ENCODE peak calls at places on chromosomes 4 and X, in eight cellular contexts. F is effector memory CD4-positive, alpha-beta T cell; D is suprapubic skin; R is left ventricle myocardium inferior; O is tibial nerve; G is GM12878; T is CD4-positive, CD25-positive, alpha-beta regulatory T cell; S is cardiac muscle cell. M is an unnamed sample.

GRCh38 chrX:74343970-74344622 is 40.1 kb downstream of the ZCCHC13 start:
- DNase-seq in S (peak; percentile 95), R (no peak), G (peak; percentile 39), O (peak; percentile 71), F (no peak), T (peak; percentile 18), D (no peak), M (peak; percentile 88)

GRCh38 chrX:153922932-153923857 is 2.9 kb downstream of the ARHGAP4 start:
- DNase-seq in S (peak; percentile 75), T (no peak), D (no peak), F (no peak), G (no peak), O (peak; percentile 74), R (peak; percentile 79), M (no peak)

GRCh38 chr4:185318679-185319078 is 77.0 kb downstream of the LRP2BP start:
- DNase-seq in F (no peak), T (no peak), O (no peak), G (no peak), D (no peak), S (peak; percentile 12), R (no peak), M (no peak)

GRCh38 chrX:115582035-115582870 is 21.3 kb downstream of the PLS3 start:
- DNase-seq in T (no peak), O (no peak), D (no peak), R (peak; percentile 18), F (no peak), S (no peak), G (no peak), M (no peak)

GRCh38 chr4:77994194-77994721 is 62.9 kb upstream of the FRAS1 start:
- DNase-seq in G (no peak), T (no peak), S (peak; percentile 85), R (no peak), O (peak; percentile 6), F (no peak), D (no peak), M (peak; percentile 72)

GRCh38 chrX:34619920-34620319 is 37.2 kb downstream of the TMEM47 start:
- DNase-seq in S (no peak), G (no peak), T (no peak), R (no peak), F (no peak), D (no peak), O (no peak), M (no peak)

GRCh38 chr4:61628727-61629126 is 428.6 kb downstream of the ADGRL3 start:
- DNase-seq in O (no peak), D (no peak), G (no peak), R (no peak), F (no peak), S (no peak), T (no peak), M (no peak)

GRCh38 chr4:84916233-84916632 is 50.3 kb downstream of the WDFY3 start:
- DNase-seq in T (no peak), O (no peak), G (no peak), R (no peak), F (no peak), D (no peak), S (no peak), M (no peak)

GRCh38 chr4:7323872-7324650 is 110.7 kb downstream of the PSAPL1 start:
- DNase-seq in F (no peak), S (no peak), T (no peak), R (no peak), G (no peak), O (no peak), D (no peak), M (no peak)

GRCh38 chrX:17242470-17242869 is 132.5 kb upstream of the NHS start:
- DNase-seq in F (no peak), S (peak; percentile 57), O (peak; percentile 76), R (no peak), G (no peak), T (peak; percentile 1), D (no peak), M (peak; percentile 83)

GRCh38 chr4:185096032-185096653 is 46.9 kb upstream of the SLC25A4 start:
- DNase-seq in G (no peak), F (no peak), R (no peak), S (peak; percentile 66), O (peak; percentile 77), T (peak; percentile 9), D (no peak), M (peak; percentile 67)

GRCh38 chrX:123153846-123154335 is 30.2 kb upstream of the GRIA3 start:
- DNase-seq in G (no peak), D (no peak), R (no peak), T (no peak), O (no peak), F (no peak), S (no peak), M (no peak)

GRCh38 chr4:183377491-183377890 is 55.3 kb upstream of the CLDN24 start:
- DNase-seq in G (no peak), O (no peak), R (no peak), F (no peak), D (no peak), S (no peak), T (no peak), M (no peak)

GRCh38 chrX:45740291-45740690 is 539.6 kb upstream of the DIPK2B start:
- DNase-seq in D (no peak), S (no peak), F (no peak), O (no peak), T (no peak), G (no peak), R (no peak), M (no peak)

GRCh38 chr4:47500776-47501175 is 15.7 kb downstream of the ATP10D start:
- DNase-seq in G (no peak), O (no peak), T (no peak), F (no peak), R (no peak), S (no peak), D (no peak), M (no peak)

GRCh38 chrX:111445485-111445884 is 33.5 kb upstream of the DCX start:
- DNase-seq in O (peak; percentile 5), G (no peak), R (no peak), S (peak; percentile 42), T (no peak), D (no peak), F (no peak), M (peak; percentile 87)

GRCh38 chr4:159227984-159228383 is 125.1 kb downstream of the RAPGEF2 start:
- DNase-seq in T (no peak), S (peak; percentile 90), F (no peak), O (peak; percentile 48), D (peak; percentile 80), R (peak; percentile 80), G (no peak), M (no peak)

GRCh38 chr4:85177679-85178078 is 211.2 kb upstream of the WDFY3 start:
- DNase-seq in S (no peak), R (no peak), D (no peak), F (no peak), G (no peak), O (no peak), T (no peak), M (no peak)

GRCh38 chr4:1500231-1500965 is 94.2 kb upstream of the NKX1-1 start:
- DNase-seq in D (no peak), S (no peak), F (no peak), R (no peak), O (no peak), T (no peak), G (no peak), M (peak; percentile 43)

GRCh38 chr4:83876047-83876446 is 340.1 kb downstream of the GPAT3 start:
- DNase-seq in R (no peak), D (no peak), O (no peak), T (no peak), S (no peak), F (no peak), G (no peak), M (no peak)

GRCh38 chrX:131907488-131908314 is 115.4 kb upstream of the STK26 start:
- DNase-seq in R (no peak), S (no peak), T (no peak), G (no peak), D (no peak), F (no peak), O (no peak), M (no peak)

GRCh38 chr4:2062168-2062807 is 3.2 kb downstream of the NAT8L start:
- DNase-seq in G (no peak), O (no peak), S (no peak), F (no peak), D (no peak), T (no peak), R (no peak), M (no peak)

GRCh38 chr4:39620551-39620950 is 18.1 kb downstream of the SMIM14 start:
- DNase-seq in O (no peak), F (no peak), T (no peak), D (no peak), G (no peak), R (no peak), S (peak; percentile 21), M (no peak)
- H3K4me1 ChIP-seq in O (peaks cover 4% of the 10 kb centered on the region), F (no peaks in the 10 kb centered on the region), T (no peaks in the 10 kb centered on the region), D (peaks cover 23% of the 10 kb centered on the region), G (peaks cover 42% of the 10 kb centered on the region), R (peaks cover 39% of the 10 kb centered on the region), S (no peaks in the 10 kb centered on the region), M (peaks cover 71% of the 10 kb centered on the region)

DNA sequence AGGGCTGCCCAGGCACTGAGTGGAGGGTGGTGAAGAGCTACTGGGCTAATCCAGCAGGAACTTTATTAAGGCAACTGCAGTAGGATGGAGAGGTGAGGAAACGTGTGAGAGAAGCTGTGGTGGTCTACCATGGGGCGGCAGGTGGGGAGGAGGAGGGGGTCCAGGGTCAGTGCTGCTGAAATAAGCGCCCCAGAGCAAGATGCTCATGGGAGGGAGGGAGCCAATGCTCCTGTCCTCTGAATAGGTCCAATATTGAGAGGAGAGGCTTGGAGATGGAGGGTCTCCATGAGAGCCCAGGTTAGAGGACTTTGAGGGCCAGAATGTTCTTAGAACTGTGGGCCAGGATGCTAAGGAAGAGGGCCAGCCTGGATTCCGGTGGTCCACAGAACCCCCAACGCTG is 35.2 kb downstream of the EVC start:
- DNase-seq in G (no peak), T (no peak), S (no peak), O (no peak), D (peak; percentile 52), R (no peak), F (no peak), M (no peak)
- H3K4me1 ChIP-seq in G (no peaks in the 10 kb centered on the region), T (no peaks in the 10 kb centered on the region), S (no peaks in the 10 kb centered on the region), O (no peaks in the 10 kb centered on the region), D (no peaks in the 10 kb centered on the region), R (peaks cover 11% of the 10 kb centered on the region), F (no peaks in the 10 kb centered on the region), M (no peaks in the 10 kb centered on the region)

GRCh38 chrX:39690541-39691415 is 407.0 kb downstream of the BCOR start:
- DNase-seq in S (no peak), F (no peak), T (no peak), G (no peak), O (no peak), R (no peak), D (no peak), M (no peak)
- H3K4me1 ChIP-seq in S (peaks cover 15% of the 10 kb centered on the region), F (no peaks in the 10 kb centered on the region), T (no peaks in the 10 kb centered on the region), G (no peaks in the 10 kb centered on the region), O (no peaks in the 10 kb centered on the region), R (peaks cover 25% of the 10 kb centered on the region), D (peaks cover 13% of the 10 kb centered on the region), M (no peaks in the 10 kb centered on the region)

DNA sequence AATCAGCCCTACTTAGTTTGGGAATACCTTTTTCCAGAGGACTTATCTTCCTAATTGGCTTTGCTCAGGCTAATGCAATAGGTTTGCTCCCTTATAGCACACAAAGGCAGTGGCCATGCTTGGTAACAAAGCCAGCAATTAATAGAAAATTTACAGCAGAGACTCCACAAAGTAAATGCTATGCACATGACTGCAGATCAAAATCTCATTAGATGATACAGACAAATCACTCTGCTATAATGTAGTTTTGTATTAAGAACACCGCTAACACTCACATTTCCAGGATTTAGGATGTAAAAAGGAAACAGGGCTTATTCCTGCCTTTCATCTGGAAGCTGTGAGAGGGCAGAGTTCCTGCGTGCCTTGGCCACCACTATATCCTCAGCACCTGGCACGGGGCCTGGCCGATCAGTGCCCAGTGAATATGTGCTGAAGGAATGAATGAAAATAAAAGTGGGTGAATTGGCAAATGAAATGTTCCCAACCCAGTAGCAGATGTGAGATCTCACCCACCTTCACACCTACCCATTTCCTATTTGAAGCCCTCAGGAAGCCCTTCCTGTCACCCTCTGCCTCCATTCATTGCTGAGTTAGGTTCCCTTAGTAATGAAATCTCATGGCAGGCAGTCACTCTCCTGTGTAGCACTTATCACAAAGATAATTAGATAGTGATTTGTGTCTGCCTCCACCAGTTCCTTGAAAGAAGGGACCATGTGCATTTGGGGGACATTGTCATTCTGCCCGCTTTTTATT is 5.1 kb downstream of the SEPTIN6 start:
- DNase-seq in R (no peak), S (no peak), F (no peak), D (no peak), G (no peak), T (no peak), O (no peak), M (no peak)
- H3K4me1 ChIP-seq in R (peaks cover 24% of the 10 kb centered on the region), S (peaks cover 21% of the 10 kb centered on the region), F (peaks cover 67% of the 10 kb centered on the region), D (peaks cover 17% of the 10 kb centered on the region), G (peaks cover 41% of the 10 kb centered on the region), T (peaks cover 65% of the 10 kb centered on the region), O (no peaks in the 10 kb centered on the region), M (peaks cover 46% of the 10 kb centered on the region)